ENCODE peak calls at places on chromosome 19, in six cellular contexts. H is right lobe of liver; Y is endothelial cell; D is uterus; F is T-helper 1 cell; K is stimulated activated CD8-positive, alpha-beta memory T cell treated with anti-CD3 and anti-CD28 coated beads, Interleukin-12 subunit alpha, Interleukin-12 subunit beta, amount 100 ng/mL, for 4 hours. L is an unnamed sample.

GRCh38 chr19:51742736-51743288 is 8.9 kb downstream of the FPR1 start:
- DNase-seq in H (no peak), Y (no peak), D (no peak), F (no peak), K (no peak), L (no peak)

GRCh38 chr19:47089767-47090350 is 23.7 kb downstream of the ZC3H4 start:
- DNase-seq in H (no peak), Y (no peak), D (no peak), F (no peak), K (no peak), L (no peak)

GRCh38 chr19:8731428-8732169 is 10.2 kb downstream of the OR2Z1 start:
- DNase-seq in H (no peak), Y (no peak), D (no peak), F (no peak), K (no peak), L (no peak)

GRCh38 chr19:54388001-54388802 is 23.5 kb upstream of the LAIR1 start:
- DNase-seq in H (no peak), Y (no peak), D (no peak), F (peak), K (no peak), L (no peak)

GRCh38 chr19:14072535-14073231 is at the start of gene MISP3:
- DNase-seq in H (peak), Y (no peak), D (peak), F (no peak), K (no peak), L (no peak)

GRCh38 chr19:33147538-33147937 is 15.6 kb downstream of the WDR88 start:
- DNase-seq in H (no peak), Y (no peak), D (no peak), F (no peak), K (no peak), L (no peak)

GRCh38 chr19:2970201-2970838 is 7.0 kb upstream of the TLE6 start:
- DNase-seq in H (no peak), Y (no peak), D (peak), F (no peak), K (no peak), L (no peak)

GRCh38 chr19:53966931-53967330 is 4.2 kb downstream of the CACNG8 start:
- DNase-seq in H (no peak), Y (no peak), D (no peak), F (no peak), K (no peak), L (no peak)

GRCh38 chr19:42524250-42524649 is 4.0 kb downstream of the CEACAM1 start:
- DNase-seq in H (no peak), Y (no peak), D (no peak), F (no peak), K (no peak), L (no peak)

GRCh38 chr19:55442372-55443044 is 592 bp downstream of the SHISA7 start:
- DNase-seq in H (no peak), Y (no peak), D (no peak), F (no peak), K (no peak), L (no peak)

GRCh38 chr19:54420383-54421168 is 5.3 kb downstream of the TTYH1 start:
- DNase-seq in H (no peak), Y (peak), D (no peak), F (no peak), K (no peak), L (peak)

GRCh38 chr19:41527079-41527478 is 48.9 kb upstream of the CEACAM21 start:
- DNase-seq in H (no peak), Y (no peak), D (no peak), F (no peak), K (no peak), L (no peak)

GRCh38 chr19:17385878-17386611 is 8.0 kb downstream of the CCDC194 start:
- DNase-seq in H (peak), Y (peak), D (peak), F (peak), K (no peak), L (peak)

GRCh38 chr19:43591904-43592772 is 3.8 kb downstream of the IRGQ start:
- DNase-seq in H (no peak), Y (no peak), D (no peak), F (no peak), K (no peak), L (no peak)

GRCh38 chr19:34598217-34599155 is 78.5 kb downstream of the SCGB2B2 start:
- DNase-seq in H (no peak), Y (no peak), D (no peak), F (no peak), K (no peak), L (no peak)

GRCh38 chr19:51664997-51665396 is 18.4 kb upstream of the SIGLEC14 start:
- DNase-seq in H (no peak), Y (no peak), D (no peak), F (no peak), K (no peak), L (no peak)

GRCh38 chr19:17136617-17137016 is 61.0 kb downstream of the MYO9B start:
- DNase-seq in H (no peak), Y (no peak), D (no peak), F (no peak), K (no peak), L (no peak)

GRCh38 chr19:54207908-54208783 is 7.5 kb downstream of the RPS9 start:
- DNase-seq in H (peak), Y (no peak), D (no peak), F (no peak), K (no peak), L (no peak)

GRCh38 chr19:23055501-23055900 is 52.5 kb upstream of the ZNF728 start:
- DNase-seq in H (no peak), Y (no peak), D (no peak), F (no peak), K (no peak), L (no peak)

GRCh38 chr19:44845286-44845611 is 848 bp upstream of the NECTIN2 start:
- DNase-seq in H (peak), Y (no peak), D (no peak), F (no peak), K (no peak), L (no peak)

GRCh38 chr19:46963093-46963734 is 56.4 kb upstream of the NPAS1 start:
- DNase-seq in H (no peak), Y (no peak), D (no peak), F (no peak), K (no peak), L (no peak)

GRCh38 chr19:39145180-39145953 is 19.8 kb downstream of the PAK4 start:
- DNase-seq in H (no peak), Y (no peak), D (no peak), F (no peak), K (no peak), L (no peak)

GRCh38 chr19:45245334-45245787 is at the start of gene EXOC3L2:
- DNase-seq in H (peak), Y (no peak), D (no peak), F (no peak), K (no peak), L (no peak)

GRCh38 chr19:7637374-7638256 is 705 bp downstream of the STXBP2 start:
- DNase-seq in H (peak), Y (no peak), D (no peak), F (no peak), K (no peak), L (no peak)

GRCh38 chr19:45768644-45769053 is 403 bp downstream of the SIX5 start:
- DNase-seq in H (peak), Y (peak), D (no peak), F (no peak), K (no peak), L (no peak)

GRCh38 chr19:19510432-19510831 is 4.9 kb downstream of the TSSK6 start:
- DNase-seq in H (no peak), Y (no peak), D (no peak), F (no peak), K (no peak), L (no peak)

GRCh38 chr19:17680235-17680722 is 7.9 kb downstream of the UNC13A start:
- DNase-seq in H (peak), Y (peak), D (peak), F (peak), K (peak), L (no peak)

GRCh38 chr19:1324792-1325567 is 39.3 kb downstream of the EFNA2 start:
- DNase-seq in H (peak), Y (peak), D (peak), F (no peak), K (peak), L (no peak)

GRCh38 chr19:1657632-1658445 is 5.4 kb upstream of the TCF3 start:
- DNase-seq in H (peak), Y (no peak), D (no peak), F (no peak), K (no peak), L (no peak)

GRCh38 chr19:48751835-48752510 is 468 bp downstream of the FUT1 start:
- DNase-seq in H (no peak), Y (no peak), D (no peak), F (no peak), K (no peak), L (no peak)